ENCODE peak calls at places on chromosomes 16 and 17, in eight cellular contexts. Z, Y, A, J, V, X, E and R are unnamed samples.

GRCh38 chr16:50400967-50401348 is 32.2 kb upstream of the BRD7 start:
- DNase-seq in Z (no peak), Y (no peak), A (no peak), J (no peak), V (no peak), X (no peak), E (no peak), R (no peak)

GRCh38 chr16:88320947-88321634 is 61.7 kb upstream of the ZNF469 start:
- DNase-seq in Z (no peak), Y (no peak), A (no peak), J (no peak), V (no peak), X (no peak), E (peak; percentile 30), R (peak; percentile 21)

GRCh38 chr16:1069154-1069553 is 3.4 kb upstream of the SSTR5 start:
- DNase-seq in Z (no peak), Y (no peak), A (no peak), J (no peak), V (no peak), X (no peak), E (no peak), R (no peak)

GRCh38 chr17:68623811-68624210 is 22.6 kb upstream of the FAM20A start:
- DNase-seq in Z (no peak), Y (no peak), A (no peak), J (no peak), V (no peak), X (no peak), E (no peak), R (no peak)

GRCh38 chr16:27355610-27356009 is 41.8 kb downstream of the IL4R start:
- DNase-seq in Z (peak; percentile 52), Y (no peak), A (no peak), J (no peak), V (no peak), X (no peak), E (no peak), R (no peak)

GRCh38 chr17:77709594-77709993 is 248.9 kb upstream of the TNRC6C start:
- DNase-seq in Z (no peak), Y (no peak), A (peak; percentile 13), J (no peak), V (no peak), X (no peak), E (no peak), R (no peak)

GRCh38 chr17:39950871-39951348 is 11.9 kb upstream of the GSDMA start:
- DNase-seq in Z (no peak), Y (no peak), A (no peak), J (no peak), V (no peak), X (no peak), E (peak; percentile 67), R (no peak)

GRCh38 chr16:27407158-27407557 is 5.2 kb downstream of the IL21R start:
- DNase-seq in Z (no peak), Y (no peak), A (no peak), J (no peak), V (no peak), X (no peak), E (no peak), R (no peak)

GRCh38 chr16:7055443-7055842 is 277.2 kb upstream of the RBFOX1 start:
- DNase-seq in Z (no peak), Y (no peak), A (no peak), J (no peak), V (no peak), X (no peak), E (no peak), R (no peak)

GRCh38 chr17:35002876-35003551 is 22.7 kb downstream of the LIG3 start:
- DNase-seq in Z (no peak), Y (no peak), A (no peak), J (no peak), V (no peak), X (no peak), E (no peak), R (no peak)

GRCh38 chr16:67055712-67056487 is 27.0 kb downstream of the CBFB start:
- DNase-seq in Z (no peak), Y (no peak), A (no peak), J (peak; percentile 96), V (peak; percentile 18), X (peak; percentile 92), E (no peak), R (no peak)

GRCh38 chr17:78645421-78646295 is 68.5 kb upstream of the DNAH17 start:
- DNase-seq in Z (peak; percentile 20), Y (no peak), A (peak; percentile 23), J (no peak), V (peak; percentile 83), X (no peak), E (peak; percentile 89), R (peak; percentile 76)

GRCh38 chr16:79066621-79067020 is 533.9 kb downstream of the MAF start:
- DNase-seq in Z (no peak), Y (no peak), A (no peak), J (no peak), V (no peak), X (no peak), E (no peak), R (no peak)

GRCh38 chr17:41520821-41521521 is 2.3 kb upstream of the KRT15 start:
- DNase-seq in Z (no peak), Y (no peak), A (no peak), J (no peak), V (no peak), X (no peak), E (peak; percentile 30), R (no peak)

GRCh38 chr16:49910761-49911160 is 54.8 kb upstream of the ZNF423 start:
- DNase-seq in Z (no peak), Y (peak; percentile 53), A (no peak), J (no peak), V (no peak), X (no peak), E (no peak), R (no peak)

GRCh38 chr16:47424846-47425245 is 36.0 kb downstream of the ITFG1 start:
- DNase-seq in Z (no peak), Y (no peak), A (no peak), J (no peak), V (no peak), X (no peak), E (no peak), R (no peak)
- TF ChIP-seq CTCF in Z (no peak), Y (no peak), A (no peak), J (no peak), V (no peak), X (no peak), E (no peak), R (no peak)

GRCh38 chr17:80774146-80774545 is 217.5 kb upstream of the CHMP6 start:
- DNase-seq in Z (no peak), Y (no peak), A (no peak), J (no peak), V (no peak), X (no peak), E (no peak), R (no peak)

GRCh38 chr17:80772906-80773242 is 218.8 kb upstream of the CHMP6 start:
- DNase-seq in Z (no peak), Y (no peak), A (no peak), J (no peak), V (no peak), X (no peak), E (no peak), R (no peak)

GRCh38 chr17:80774643-80775281 is 216.9 kb upstream of the CHMP6 start:
- DNase-seq in Z (no peak), Y (no peak), A (no peak), J (no peak), V (no peak), X (no peak), E (no peak), R (no peak)

GRCh38 chr17:80771612-80772005 is 220.0 kb upstream of the CHMP6 start:
- DNase-seq in Z (no peak), Y (no peak), A (no peak), J (no peak), V (no peak), X (no peak), E (no peak), R (no peak)

GRCh38 chr17:80773243-80773991 is 218.2 kb upstream of the CHMP6 start:
- DNase-seq in Z (no peak), Y (no peak), A (no peak), J (no peak), V (no peak), X (no peak), E (no peak), R (no peak)
- TF ChIP-seq CTCF in Z (no peak), Y (no peak), A (no peak), J (no peak), V (no peak), X (peak; percentile 29), E (no peak), R (no peak)

GRCh38 chr16:80846275-80847013 is 42.0 kb upstream of the CDYL2 start:
- DNase-seq in Z (no peak), Y (no peak), A (no peak), J (no peak), V (no peak), X (no peak), E (no peak), R (no peak)

DNA sequence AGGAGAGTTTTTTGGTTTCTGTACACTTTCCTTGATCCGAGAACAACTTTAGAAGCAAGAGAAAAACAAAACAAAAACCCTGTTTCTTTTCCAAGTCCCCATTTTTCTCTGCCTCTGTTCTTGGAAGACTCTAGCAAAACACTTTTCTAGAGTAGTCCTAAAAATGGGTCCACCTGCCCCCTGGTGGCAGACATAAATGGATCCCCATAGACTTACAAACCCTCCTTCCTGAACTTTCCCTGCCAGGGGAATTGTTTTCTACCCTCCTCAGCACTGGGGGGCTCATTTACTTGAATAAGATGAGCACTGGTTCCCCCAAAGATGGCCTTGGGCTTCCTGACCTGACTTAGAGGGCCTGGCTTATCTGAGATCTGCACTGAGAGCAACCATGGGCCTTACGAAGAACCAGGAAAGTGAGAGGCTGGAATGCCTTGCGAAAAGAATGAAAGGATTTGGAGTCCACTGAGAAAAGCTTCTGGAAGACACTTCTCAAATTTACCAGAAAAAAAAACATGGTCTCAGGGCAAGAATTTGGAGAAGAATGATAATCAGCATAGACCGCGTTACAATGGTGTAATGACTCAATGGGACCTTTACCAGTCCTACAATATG is 48.0 kb upstream of the CDYL2 start:
- DNase-seq in Z (peak; percentile 52), Y (no peak), A (no peak), J (no peak), V (no peak), X (no peak), E (no peak), R (peak; percentile 3)
- TF ChIP-seq CTCF in Z (peak; percentile 77), Y (peak; percentile 62), A (no peak), J (peak; percentile 44), V (peak; percentile 79), X (peak; percentile 51), E (peak; percentile 17), R (peak; percentile 61)

DNA sequence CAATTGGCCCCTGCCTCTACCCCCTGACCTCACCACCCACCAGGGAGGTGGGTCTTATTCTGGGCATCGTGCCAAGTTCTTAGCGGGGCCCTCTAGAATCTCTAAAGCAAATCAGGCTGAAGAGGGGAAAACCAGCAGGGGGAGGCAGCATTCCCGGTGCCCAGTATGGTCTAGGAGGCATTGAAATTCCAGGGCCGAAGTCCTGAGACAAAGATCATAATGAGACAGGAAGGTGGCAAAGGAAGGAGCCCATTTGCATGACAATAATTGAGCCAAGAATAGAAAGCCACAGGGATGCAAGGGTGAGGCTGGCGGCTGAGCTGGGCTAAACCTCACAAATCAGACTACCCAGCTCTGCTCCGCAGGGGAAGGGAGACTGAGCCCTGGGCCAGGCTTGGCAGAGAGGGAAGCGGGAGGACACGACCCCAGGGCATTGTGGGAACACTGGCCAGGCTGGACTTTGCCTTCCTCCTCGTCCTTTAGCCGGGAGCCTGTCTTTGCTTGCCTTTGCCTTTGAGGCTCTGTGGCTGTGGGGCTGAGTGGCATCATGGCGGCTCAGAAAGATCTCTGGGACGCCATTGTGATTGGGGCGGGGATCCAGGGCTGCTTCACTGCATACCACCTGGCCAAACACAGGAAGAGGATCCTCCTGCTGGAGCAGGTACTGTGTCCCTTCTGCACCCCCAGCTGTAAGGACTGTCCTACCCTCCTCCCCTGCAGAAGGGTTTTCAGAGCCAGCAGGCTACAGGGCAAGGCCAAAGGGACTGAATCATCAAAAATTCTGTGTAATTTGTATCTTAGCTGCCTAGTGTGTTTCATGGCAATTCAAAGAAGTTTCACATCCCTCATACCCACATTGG is at the start of gene PIPOX:
- DNase-seq in Z (peak; percentile 50), Y (peak; percentile 43), A (no peak), J (no peak), V (no peak), X (no peak), E (no peak), R (no peak)
- TF ChIP-seq CTCF in Z (no peak), Y (no peak), A (no peak), J (peak; percentile 5), V (no peak), X (peak; percentile 6), E (no peak), R (no peak)